ENCODE peak calls at places on chromosomes 7 and 10, in four cellular contexts. U is effector memory CD4-positive, alpha-beta T cell; J is EL; X is stomach. Z is an unnamed sample.

GRCh38 chr7:26485421-26486019 is 193.9 kb downstream of the SNX10 start:
- DNase-seq in U (no peak), J (no peak), X (no peak), Z (no peak)

GRCh38 chr7:4479367-4480039 is 202.6 kb upstream of the FOXK1 start:
- DNase-seq in X (no peak), U (no peak), J (peak), Z (peak)

GRCh38 chr10:35387768-35388167 is 51.5 kb downstream of the CCNY start:
- DNase-seq in J (peak), X (peak), U (no peak), Z (no peak)

GRCh38 chr10:77160679-77161078 is 476.9 kb downstream of the KCNMA1 start:
- DNase-seq in X (no peak), J (peak), U (no peak), Z (no peak)

GRCh38 chr10:6211341-6212265 is 8.9 kb downstream of the PFKFB3 start:
- DNase-seq in J (no peak), X (no peak), U (no peak), Z (peak)

GRCh38 chr7:36686499-36686898 is 37.8 kb downstream of the AOAH start:
- DNase-seq in J (peak), X (no peak), U (peak), Z (no peak)

GRCh38 chr7:32447218-32447617 is 43.0 kb downstream of the LSM5 start:
- DNase-seq in X (no peak), J (no peak), U (no peak), Z (no peak)

GRCh38 chr10:59971915-59972314 is 65.6 kb upstream of the CCDC6 start:
- DNase-seq in X (peak), U (no peak), J (no peak), Z (peak)

GRCh38 chr7:122310119-122311021 is 5.8 kb upstream of the FEZF1 start:
- DNase-seq in J (no peak), U (no peak), X (no peak), Z (peak)

GRCh38 chr10:114609518-114610426 is 48.3 kb downstream of the ABLIM1 start:
- DNase-seq in U (no peak), J (no peak), X (no peak), Z (no peak)

GRCh38 chr10:62050941-62051433 is 149.5 kb downstream of the ARID5B start:
- DNase-seq in X (peak), J (peak), U (peak), Z (no peak)

GRCh38 chr10:115093776-115094361 is 704 bp downstream of the ATRNL1 start:
- DNase-seq in X (no peak), J (peak), U (no peak), Z (peak)

GRCh38 chr10:57657164-57657765 is 610.4 kb downstream of the IPMK start:
- DNase-seq in J (peak), U (no peak), X (peak), Z (peak)

GRCh38 chr7:101677421-101678137 is 48.5 kb upstream of the MYL10 start:
- DNase-seq in X (no peak), U (no peak), J (peak), Z (no peak)

GRCh38 chr10:6173203-6173602 is 29.5 kb upstream of the PFKFB3 start:
- DNase-seq in X (no peak), J (no peak), U (peak), Z (peak)

GRCh38 chr10:132168571-132169030 is 18.1 kb upstream of the DPYSL4 start:
- DNase-seq in J (no peak), U (no peak), X (no peak), Z (no peak)

GRCh38 chr7:149853157-149853556 is 15.0 kb downstream of the ZNF862 start:
- DNase-seq in X (no peak), J (no peak), U (no peak), Z (no peak)

GRCh38 chr7:66946545-66946944 is 25.5 kb downstream of the TMEM248 start:
- DNase-seq in U (no peak), X (no peak), J (no peak), Z (no peak)

GRCh38 chr7:7897509-7897908 is 71.1 kb upstream of the GLCCI1 start:
- DNase-seq in U (no peak), X (no peak), J (no peak), Z (no peak)

GRCh38 chr10:58065529-58065815 is 202.2 kb downstream of the IPMK start:
- DNase-seq in X (no peak), J (no peak), U (no peak), Z (no peak)

GRCh38 chr7:149772821-149773425 is 465 bp downstream of the ZNF467 start:
- DNase-seq in U (no peak), J (no peak), X (peak), Z (peak)

GRCh38 chr10:33252794-33253203 is 81.7 kb downstream of the NRP1 start:
- DNase-seq in U (no peak), X (no peak), J (peak), Z (no peak)

GRCh38 chr10:101777085-101777856 is 1.4 kb upstream of the FGF8 start:
- DNase-seq in U (no peak), X (peak), J (no peak), Z (no peak)

GRCh38 chr7:12731775-12732174 is 44.3 kb downstream of the ARL4A start:
- DNase-seq in X (no peak), J (no peak), U (no peak), Z (no peak)

GRCh38 chr7:26398436-26399308 is 107.0 kb downstream of the SNX10 start:
- DNase-seq in X (peak), U (no peak), J (peak), Z (peak)

GRCh38 chr7:12770227-12770975 is 83.0 kb downstream of the ARL4A start:
- DNase-seq in X (peak), J (peak), U (no peak), Z (no peak)

GRCh38 chr10:4383683-4384082 is 442.3 kb upstream of the AKR1E2 start:
- DNase-seq in U (no peak), X (no peak), J (no peak), Z (no peak)

GRCh38 chr7:157412021-157412443 is 75.2 kb downstream of the DNAJB6 start:
- DNase-seq in J (peak), U (peak), X (no peak), Z (no peak)

Z was measured in neural progenitor cell.